ENCODE peak calls at places on chromosomes 3 and 15, in six cellular contexts. O is BE2C, P is SW480, W is NCI-H510A, Y is OCI-LY7, K is AG08395. D is an unnamed sample.

GRCh38 chr3:98986073-98986472 is 84.6 kb upstream of the DCBLD2 start:
- DNase-seq in K (peak; percentile 73), P (peak; percentile 48), Y (peak; percentile 12), W (no peak), O (no peak), D (no peak)

GRCh38 chr15:80967451-80967850 is 22.2 kb downstream of the MESD start:
- DNase-seq in P (no peak), O (no peak), K (peak; percentile 91), Y (no peak), W (no peak), D (no peak)

GRCh38 chr15:39028069-39028468 is 463.5 kb upstream of the RASGRP1 start:
- DNase-seq in O (no peak), W (no peak), P (no peak), Y (no peak), K (peak; percentile 62), D (no peak)

GRCh38 chr3:14148041-14148985 is 23.5 kb downstream of the TMEM43 start:
- DNase-seq in K (no peak), O (peak; percentile 52), Y (no peak), P (no peak), W (no peak), D (no peak)

GRCh38 chr3:72888546-72889309 is 882 bp downstream of the GXYLT2 start:
- DNase-seq in O (no peak), Y (no peak), W (no peak), P (no peak), K (no peak), D (peak; percentile 38)

GRCh38 chr3:134423153-134423552 is 48.9 kb upstream of the AMOTL2 start:
- DNase-seq in P (peak; percentile 41), O (no peak), K (peak; percentile 78), Y (no peak), W (peak; percentile 30), D (no peak)

GRCh38 chr3:117553461-117553860 is 843.9 kb downstream of the TUSC7 start:
- DNase-seq in O (no peak), K (peak; percentile 21), P (no peak), W (no peak), Y (peak; percentile 2), D (no peak)

GRCh38 chr3:135538123-135538522 is 427.4 kb upstream of the PPP2R3A start:
- DNase-seq in O (no peak), P (no peak), K (no peak), W (no peak), Y (no peak), D (no peak)

GRCh38 chr3:39013289-39013688 is 38.5 kb downstream of the SCN11A start:
- DNase-seq in Y (no peak), O (no peak), W (no peak), K (no peak), P (peak; percentile 31), D (no peak)

GRCh38 chr3:118080886-118081285 is 953.8 kb downstream of the IGSF11 start:
- DNase-seq in K (no peak), W (no peak), P (no peak), O (no peak), Y (no peak), D (no peak)

GRCh38 chr3:195245531-195245951 is 25.4 kb downstream of the XXYLT1 start:
- DNase-seq in W (no peak), Y (no peak), P (no peak), K (no peak), O (no peak), D (no peak)

GRCh38 chr3:186599142-186599784 is 13.6 kb upstream of the AHSG start:
- DNase-seq in P (peak; percentile 62), W (no peak), K (no peak), O (no peak), Y (no peak), D (no peak)

GRCh38 chr3:73580343-73580742 is 44.4 kb downstream of the PDZRN3 start:
- DNase-seq in P (no peak), Y (no peak), K (no peak), W (peak; percentile 13), O (no peak), D (no peak)

GRCh38 chr15:85411992-85412538 is 31.7 kb downstream of the AKAP13 start:
- DNase-seq in O (no peak), P (no peak), K (peak; percentile 6), Y (no peak), W (no peak), D (no peak)

GRCh38 chr3:167372138-167372537 is 8.0 kb downstream of the ZBBX start:
- DNase-seq in O (no peak), P (peak; percentile 4), Y (no peak), K (no peak), W (no peak), D (no peak)

GRCh38 chr3:48863122-48863521 is 15.4 kb upstream of the PRKAR2A start:
- DNase-seq in Y (no peak), O (no peak), P (no peak), K (no peak), W (no peak), D (no peak)

GRCh38 chr3:127550758-127551157 is 39.8 kb downstream of the TPRA1 start:
- DNase-seq in O (no peak), P (no peak), W (no peak), K (no peak), Y (no peak), D (no peak)

D was measured in colonic mucosa.